ENCODE peak calls at places on chromosomes 3 and 15, in five cellular contexts. B is cardiac fibroblast; T is HCT116; D is osteocyte; W is CD8-positive, alpha-beta T cell. P is an unnamed sample.

GRCh38 chr3:133441867-133442270 is 42.0 kb downstream of the BFSP2 start:
- DNase-seq in D (no peak), T (no peak), B (no peak), W (peak; percentile 55), P (no peak)

GRCh38 chr3:138281561-138281960 is 48.1 kb downstream of the NME9 start:
- DNase-seq in D (no peak), W (no peak), B (no peak), T (no peak), P (no peak)

GRCh38 chr3:171095063-171095462 is 68.5 kb upstream of the SLC2A2 start:
- DNase-seq in T (no peak), D (no peak), B (no peak), W (no peak), P (no peak)

GRCh38 chr3:50177346-50177745 is 14.1 kb upstream of the GNAT1 start:
- DNase-seq in B (no peak), T (no peak), W (no peak), D (no peak), P (no peak)

GRCh38 chr3:57224856-57225255 is 2.7 kb upstream of the APPL1 start:
- DNase-seq in B (peak; percentile 1), T (no peak), D (no peak), W (no peak), P (no peak)

GRCh38 chr3:42935472-42935871 is 29.5 kb downstream of the ZNF662 start:
- DNase-seq in D (no peak), T (no peak), W (peak; percentile 54), B (no peak), P (no peak)

GRCh38 chr3:10116138-10116460 is 624 bp downstream of the BRK1 start:
- DNase-seq in B (peak; percentile 52), W (no peak), T (no peak), D (no peak), P (no peak)

GRCh38 chr3:123576119-123576518 is 8.7 kb downstream of the HACD2 start:
- DNase-seq in B (peak; percentile 35), T (no peak), W (no peak), D (no peak), P (peak; percentile 25)

GRCh38 chr3:177451277-177451880 is 254.1 kb upstream of the TBL1XR1 start:
- DNase-seq in T (no peak), W (no peak), B (peak; percentile 55), D (no peak), P (no peak)

GRCh38 chr3:95438274-95438673 is 1375.4 kb downstream of the NSUN3 start:
- DNase-seq in W (no peak), D (no peak), T (no peak), B (no peak), P (no peak)

GRCh38 chr3:196712514-196713413 is 587 bp downstream of the PIGX start:
- DNase-seq in D (peak; percentile 92), W (no peak), T (no peak), B (peak; percentile 67), P (no peak)

GRCh38 chr15:73897441-73898261 is 24.3 kb downstream of the TBC1D21 start:
- DNase-seq in W (peak; percentile 59), T (peak; percentile 37), B (peak; percentile 95), D (no peak), P (peak; percentile 81)

GRCh38 chr3:7779331-7779730 is 722.3 kb upstream of the LMCD1 start:
- DNase-seq in B (peak; percentile 18), T (peak; percentile 39), W (no peak), D (no peak), P (no peak)

GRCh38 chr3:154324919-154325318 is 632 bp upstream of the DHX36 start:
- DNase-seq in W (no peak), B (no peak), T (no peak), D (no peak), P (no peak)

GRCh38 chr15:69474846-69475455 is 22.3 kb downstream of the RPLP1 start:
- DNase-seq in B (peak; percentile 38), W (no peak), D (no peak), T (no peak), P (no peak)

GRCh38 chr3:170745211-170745718 is 124.7 kb downstream of the RPL22L1 start:
- DNase-seq in B (peak; percentile 90), D (no peak), T (no peak), W (no peak), P (no peak)

GRCh38 chr15:45351229-45351628 is 27.1 kb downstream of the GATM start:
- DNase-seq in B (no peak), W (no peak), T (no peak), D (no peak), P (no peak)

DNA sequence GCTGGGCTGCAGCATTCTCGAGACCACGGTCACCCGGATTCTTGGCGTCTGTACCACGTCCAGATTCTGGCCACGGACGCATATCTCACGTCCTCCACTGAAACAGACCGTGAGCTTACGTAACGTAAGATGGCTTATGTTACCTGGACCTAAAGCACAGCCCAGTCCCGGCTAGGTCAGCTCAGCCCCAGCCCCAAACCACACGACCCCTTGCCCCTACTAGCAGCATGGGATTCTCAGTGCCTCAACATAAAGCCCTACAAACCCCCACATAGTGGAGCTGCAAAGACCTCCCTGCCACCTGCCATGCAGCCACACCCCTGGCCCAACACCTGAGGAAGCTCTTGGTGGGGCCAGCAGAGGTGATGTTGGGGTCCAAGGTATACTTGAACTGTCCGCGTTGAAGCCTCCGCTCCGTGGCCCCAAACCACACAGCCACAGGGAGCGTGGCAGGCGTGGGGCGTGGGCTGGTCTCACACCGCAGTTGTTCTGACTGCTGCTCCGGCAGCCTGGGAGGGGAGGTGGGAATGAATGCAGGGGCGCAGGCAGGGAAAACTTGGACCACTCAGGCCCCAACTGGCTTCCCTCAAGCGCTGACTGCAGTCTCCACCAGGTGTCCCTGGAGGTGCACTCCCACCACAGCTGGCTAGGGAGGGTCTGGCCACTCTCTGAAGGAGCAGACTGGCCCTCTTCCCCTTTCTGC is 14.5 kb downstream of the PLXNB1 start:
- DNase-seq in B (no peak), D (no peak), W (no peak), T (no peak), P (no peak)
- TF ChIP-seq CTCF in B (no peak), D (no peak), W (no peak), T (peak; percentile 19), P (no peak)

GRCh38 chr3:116340680-116341216 is 104.5 kb downstream of the LSAMP start:
- DNase-seq in D (no peak), W (no peak), B (no peak), T (no peak), P (no peak)

GRCh38 chr3:116339441-116340028 is 105.8 kb downstream of the LSAMP start:
- DNase-seq in T (no peak), D (no peak), W (no peak), B (peak; percentile 1), P (no peak)

GRCh38 chr3:116341381-116341780 is 103.9 kb downstream of the LSAMP start:
- DNase-seq in W (no peak), D (no peak), B (no peak), T (no peak), P (no peak)

GRCh38 chr3:116338713-116339112 is 106.6 kb downstream of the LSAMP start:
- DNase-seq in W (no peak), B (no peak), D (no peak), T (no peak), P (no peak)

GRCh38 chr3:116337229-116337628 is 108.1 kb downstream of the LSAMP start:
- DNase-seq in W (no peak), B (no peak), T (no peak), D (no peak), P (no peak)
- TF ChIP-seq CTCF in W (no peak), B (no peak), T (peak; percentile 38), D (peak; percentile 30), P (peak; percentile 11)

DNA sequence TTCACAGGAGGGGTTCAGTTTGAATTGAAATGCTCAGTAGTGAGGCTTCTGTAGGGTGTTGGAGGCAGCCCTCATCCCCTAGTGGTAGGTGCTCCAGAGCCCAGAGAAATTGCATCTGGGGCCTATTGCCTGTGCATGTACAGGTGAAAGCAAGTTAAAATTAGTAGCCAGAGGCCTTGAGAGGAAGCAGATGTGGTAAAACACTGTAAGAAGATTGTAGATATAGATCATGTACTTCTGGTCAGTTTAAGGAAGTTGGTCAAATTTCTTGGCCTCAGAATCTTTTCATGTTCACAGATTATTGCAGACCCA is 34.6 kb downstream of the IGSF10 start:
- DNase-seq in B (no peak), W (no peak), T (peak; percentile 15), D (no peak), P (peak; percentile 42)
- TF ChIP-seq CTCF in B (no peak), W (no peak), T (peak; percentile 35), D (no peak), P (no peak)

GRCh38 chr15:41115088-41115651 is 910 bp downstream of the INO80 start:
- DNase-seq in B (peak; percentile 36), T (peak; percentile 37), D (no peak), W (no peak), P (peak; percentile 70)
- TF ChIP-seq CTCF in B (peak; percentile 19), T (no peak), D (peak; percentile 38), W (no peak), P (no peak)

P was measured in GM13977.